ENCODE peak calls at places on chromosomes 6 and 20, in four cellular contexts. S, H, Q and R are unnamed samples.

GRCh38 chr6:127343753-127344659 is 597 bp upstream of the ECHDC1 start:
- DNase-seq in S (no peak), H (peak; percentile 25), Q (no peak), R (peak; percentile 28)

GRCh38 chr6:158649289-158650143 is at the start of gene SYTL3:
- DNase-seq in Q (no peak), H (no peak), S (peak; percentile 95), R (no peak)

GRCh38 chr6:149317656-149318571 is at the start of gene TAB2:
- DNase-seq in S (no peak), Q (peak; percentile 69), H (no peak), R (peak; percentile 44)

GRCh38 chr6:163585932-163586437 is 171.5 kb downstream of the QKI start:
- DNase-seq in S (no peak), Q (peak; percentile 88), H (no peak), R (no peak)

GRCh38 chr6:49799090-49799489 is 12.0 kb upstream of the PGK2 start:
- DNase-seq in S (no peak), H (no peak), Q (no peak), R (no peak)

GRCh38 chr20:21017381-21018085 is 88.6 kb downstream of the LINC00237 start:
- DNase-seq in S (no peak), H (peak; percentile 99), Q (no peak), R (no peak)

GRCh38 chr6:108287373-108287772 is 7.5 kb upstream of the AFG1L start:
- DNase-seq in H (no peak), Q (no peak), S (no peak), R (no peak)

GRCh38 chr20:34717230-34718095 is 13.3 kb downstream of the TP53INP2 start:
- DNase-seq in Q (no peak), H (peak; percentile 90), S (no peak), R (no peak)

GRCh38 chr6:5838656-5839396 is 167.9 kb downstream of the NRN1 start:
- DNase-seq in Q (no peak), S (no peak), H (no peak), R (no peak)

GRCh38 chr20:32355417-32355841 is 2.7 kb upstream of the ASXL1 start:
- DNase-seq in H (peak; percentile 56), Q (no peak), S (peak; percentile 59), R (no peak)

GRCh38 chr6:157269261-157269794 is 54.0 kb downstream of the TMEM242 start:
- DNase-seq in H (no peak), Q (no peak), S (no peak), R (no peak)

GRCh38 chr6:134363323-134364039 is 45.6 kb upstream of the SGK1 start:
- DNase-seq in Q (no peak), S (no peak), H (no peak), R (no peak)

GRCh38 chr6:122735618-122736017 is 43.9 kb upstream of the FABP7 start:
- DNase-seq in Q (no peak), H (no peak), S (no peak), R (peak; percentile 18)

GRCh38 chr20:16222859-16223411 is 350.3 kb downstream of the KIF16B start:
- DNase-seq in Q (peak; percentile 6), S (no peak), H (no peak), R (no peak)
- TF ChIP-seq FOXM1 in Q (no peak), S (no peak), H (no peak), R (no peak)

GRCh38 chr6:21639316-21639715 is 45.8 kb downstream of the SOX4 start:
- DNase-seq in S (no peak), Q (no peak), H (no peak), R (no peak)

GRCh38 chr6:21636876-21637275 is 43.3 kb downstream of the SOX4 start:
- DNase-seq in H (no peak), S (no peak), Q (no peak), R (no peak)

GRCh38 chr6:21633511-21634109 is 40.1 kb downstream of the SOX4 start:
- DNase-seq in H (no peak), S (no peak), Q (no peak), R (no peak)

DNA sequence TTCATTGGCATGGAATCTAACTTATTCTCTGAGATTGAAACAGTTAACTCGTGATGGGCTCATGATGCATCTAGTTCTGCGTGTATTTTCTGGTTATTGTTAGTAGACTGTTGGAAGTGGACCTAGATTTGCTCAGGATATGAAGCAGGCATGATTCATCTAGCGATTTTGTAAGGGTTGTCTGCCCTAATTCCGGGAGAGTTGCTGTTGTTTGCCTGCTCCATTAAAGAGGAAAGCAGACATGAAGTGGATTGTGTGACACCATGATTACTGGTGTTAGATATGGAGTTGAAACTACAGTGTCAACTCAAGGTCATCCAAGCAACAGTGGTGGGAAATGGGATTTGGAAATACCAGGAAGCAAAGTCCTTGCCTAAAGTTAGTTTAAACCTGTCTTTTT is 41.0 kb downstream of the SOX4 start:
- DNase-seq in H (peak; percentile 30), Q (no peak), S (no peak), R (no peak)
- TF ChIP-seq SP1 in H (no peak), Q (no peak), S (no peak), R (no peak)

GRCh38 chr6:44105993-44106740 is 21.1 kb downstream of the MRPL14 start:
- DNase-seq in H (no peak), Q (no peak), S (no peak), R (no peak)

GRCh38 chr6:44102527-44102926 is 24.7 kb downstream of the MRPL14 start:
- DNase-seq in S (no peak), Q (no peak), H (no peak), R (no peak)

GRCh38 chr6:44105146-44105545 is 22.1 kb downstream of the MRPL14 start:
- DNase-seq in Q (no peak), S (no peak), H (no peak), R (no peak)

GRCh38 chr6:44107017-44107416 is 20.2 kb downstream of the MRPL14 start:
- DNase-seq in H (no peak), S (no peak), Q (no peak), R (no peak)

GRCh38 chr6:44104661-44105060 is 22.6 kb downstream of the MRPL14 start:
- DNase-seq in Q (no peak), H (no peak), S (no peak), R (no peak)
- TF ChIP-seq FOXM1 in Q (no peak), H (no peak), S (no peak), R (no peak)

GRCh38 chr20:37297066-37297736 is 7.7 kb downstream of the MANBAL start:
- DNase-seq in H (no peak), S (no peak), Q (no peak), R (no peak)
- TF ChIP-seq SP1 in H (no peak), S (no peak), Q (no peak), R (no peak)

DNA sequence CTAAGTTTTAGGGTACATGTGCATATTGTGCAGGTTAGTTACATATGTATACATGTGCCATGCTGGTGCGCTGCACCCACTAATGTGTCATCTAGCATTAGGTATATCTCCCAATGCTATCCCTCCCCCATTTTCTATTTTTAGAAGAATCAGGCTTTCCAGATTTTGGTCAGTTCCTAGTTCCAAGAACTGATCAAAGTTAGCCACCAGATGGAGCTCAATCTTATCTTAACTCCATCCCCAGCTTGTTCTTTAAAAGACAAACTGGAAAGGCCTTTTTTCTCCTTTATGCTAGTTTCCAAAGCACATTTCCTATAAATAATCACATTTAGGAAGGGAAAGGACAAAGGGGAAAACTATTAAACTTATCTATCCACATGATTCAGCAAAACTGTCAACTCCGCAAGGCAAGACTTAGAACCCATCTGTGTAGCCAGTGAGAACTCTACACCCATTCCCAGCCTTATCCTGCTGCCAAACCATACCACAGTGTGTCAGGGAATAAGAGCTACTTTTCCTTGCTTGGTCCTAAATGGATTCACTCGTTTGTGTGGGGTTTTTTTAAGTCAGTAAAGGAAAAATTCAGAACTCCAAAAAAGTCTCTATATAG is 22.8 kb upstream of the KHDC1 start:
- DNase-seq in H (peak; percentile 25), S (no peak), Q (peak; percentile 75), R (peak; percentile 44)
- TF ChIP-seq FOXM1 in H (no peak), S (no peak), Q (no peak), R (no peak)

DNA sequence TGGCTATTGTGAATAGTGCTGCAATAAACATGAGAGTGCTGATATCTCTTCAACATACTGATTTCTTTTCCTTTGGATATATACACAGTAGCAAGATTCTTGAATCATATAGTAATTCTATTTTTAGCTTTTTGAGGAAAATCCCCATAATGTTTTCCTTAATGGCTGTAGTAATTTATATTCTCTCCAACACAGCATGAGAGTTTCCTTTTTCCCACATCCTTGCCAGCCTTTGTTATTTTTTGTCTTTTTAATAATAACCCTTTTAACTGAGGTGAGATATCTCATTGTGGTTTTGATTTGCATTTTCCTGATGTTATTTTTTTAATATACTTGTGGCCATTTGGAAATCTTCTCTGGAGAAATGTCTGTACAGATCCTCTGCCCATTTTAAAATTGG is 132.6 kb downstream of the PRL start:
- DNase-seq in S (no peak), H (no peak), Q (no peak), R (no peak)
- TF ChIP-seq SP1 in S (no peak), H (no peak), Q (no peak), R (no peak)